ENCODE peak calls at places on chromosomes 12 and 14, in five cellular contexts. Y is fibroblast of lung, E is HCT116, U is IMR-90, V is breast epithelium. M is an unnamed sample. For H3K4me1, the result is how much of the 10 kb centered on the place peaks cover.

GRCh38 chr14:55572578-55572977 is 7.4 kb upstream of the KTN1 start:
- DNase-seq in Y (no peak), E (no peak), U (no peak), V (no peak), M (no peak)

GRCh38 chr14:83217492-83217891 is 1683.8 kb upstream of the SEL1L start:
- DNase-seq in Y (peak), E (no peak), U (peak), V (no peak), M (peak)

GRCh38 chr12:21239866-21240265 is 94.9 kb downstream of the SLCO1A2 start:
- DNase-seq in Y (no peak), E (no peak), U (no peak), V (no peak), M (no peak)

GRCh38 chr12:40117818-40118217 is 11.9 kb upstream of the SLC2A13 start:
- DNase-seq in Y (no peak), E (no peak), U (no peak), V (no peak), M (no peak)

GRCh38 chr12:124852329-124852831 is 11.3 kb downstream of the SCARB1 start:
- DNase-seq in Y (no peak), E (no peak), U (no peak), V (no peak), M (no peak)

GRCh38 chr14:39434401-39434800 is 2.2 kb upstream of the FBXO33 start:
- DNase-seq in Y (no peak), E (no peak), U (peak), V (no peak), M (no peak)

GRCh38 chr14:65098586-65098985 is 3.7 kb downstream of the MAX start:
- DNase-seq in Y (peak), E (no peak), U (peak), V (no peak), M (no peak)

GRCh38 chr12:905273-906076 is 44.0 kb downstream of the RAD52 start:
- DNase-seq in Y (no peak), E (no peak), U (no peak), V (no peak), M (no peak)

GRCh38 chr14:28297559-28297958 is 469.0 kb upstream of the FOXG1 start:
- DNase-seq in Y (peak), E (no peak), U (no peak), V (no peak), M (no peak)

GRCh38 chr12:3135522-3136461 is 58.6 kb downstream of the TSPAN9 start:
- DNase-seq in Y (peak), E (peak), U (peak), V (peak), M (peak)

GRCh38 chr14:102927346-102927877 is 4.9 kb downstream of the AMN start:
- DNase-seq in Y (no peak), E (peak), U (no peak), V (no peak), M (no peak)

GRCh38 chr14:64696355-64696844 is 7.8 kb upstream of the PLEKHG3 start:
- DNase-seq in Y (no peak), E (no peak), U (no peak), V (no peak), M (no peak)

GRCh38 chr12:75479963-75480461 is 543 bp upstream of the GLIPR1 start:
- DNase-seq in Y (peak), E (no peak), U (peak), V (no peak), M (no peak)

GRCh38 chr12:78698747-78699146 is 165.8 kb upstream of the SYT1 start:
- DNase-seq in Y (peak), E (no peak), U (peak), V (no peak), M (no peak)

GRCh38 chr12:11717533-11717961 is 68.1 kb downstream of the ETV6 start:
- DNase-seq in Y (peak), E (no peak), U (peak), V (no peak), M (no peak)

GRCh38 chr14:51780741-51781140 is 79.7 kb upstream of the GNG2 start:
- DNase-seq in Y (peak), E (no peak), U (peak), V (no peak), M (no peak)

GRCh38 chr14:73888460-73888725 is 1.7 kb downstream of the ZNF410 start:
- DNase-seq in Y (peak), E (no peak), U (no peak), V (no peak), M (no peak)

GRCh38 chr12:107762874-107763273 is 1.9 kb upstream of the PRDM4 start:
- DNase-seq in Y (no peak), E (no peak), U (no peak), V (no peak), M (no peak)

GRCh38 chr12:92458996-92459395 is 243.8 kb upstream of the PLEKHG7 start:
- DNase-seq in Y (no peak), E (no peak), U (no peak), V (no peak), M (no peak)

GRCh38 chr12:884746-885414 is 64.6 kb downstream of the RAD52 start:
- DNase-seq in Y (no peak), E (no peak), U (no peak), V (no peak), M (no peak)

GRCh38 chr14:67480011-67480410 is 8.5 kb downstream of the TMEM229B start:
- DNase-seq in Y (no peak), E (no peak), U (no peak), V (peak), M (no peak)

GRCh38 chr14:35114036-35114435 is 7.8 kb downstream of the PPP2R3C start:
- DNase-seq in Y (peak), E (no peak), U (peak), V (no peak), M (no peak)

GRCh38 chr12:106304001-106304421 is 1.5 kb downstream of the TCP11L2 start:
- DNase-seq in Y (no peak), E (no peak), U (no peak), V (no peak), M (no peak)

GRCh38 chr12:45290218-45290609 is 74.3 kb downstream of the ANO6 start:
- DNase-seq in Y (peak), E (no peak), U (peak), V (no peak), M (peak)

GRCh38 chr12:19833775-19834501 is 394.6 kb downstream of the AEBP2 start:
- DNase-seq in Y (peak), E (no peak), U (peak), V (no peak), M (peak)

GRCh38 chr12:1776139-1776975 is 44.0 kb upstream of the LRTM2 start:
- DNase-seq in Y (peak), E (no peak), U (peak), V (no peak), M (peak)

GRCh38 chr12:29395356-29395755 is 14.4 kb upstream of the ERGIC2 start:
- DNase-seq in Y (no peak), E (no peak), U (no peak), V (no peak), M (no peak)

GRCh38 chr14:97657609-97658008 is 860.4 kb downstream of the VRK1 start:
- DNase-seq in Y (no peak), E (no peak), U (no peak), V (no peak), M (no peak)

GRCh38 chr12:57604454-57605307 is at the start of gene DTX3:
- DNase-seq in Y (peak), E (no peak), U (no peak), V (no peak), M (peak)

GRCh38 chr12:4918950-4919660 is 9.4 kb downstream of the KCNA1 start:
- DNase-seq in Y (peak), E (no peak), U (no peak), V (peak), M (no peak)

GRCh38 chr14:99157246-99157645 is 114.8 kb downstream of the BCL11B start:
- DNase-seq in Y (no peak), E (no peak), U (no peak), V (no peak), M (no peak)

GRCh38 chr12:18382486-18382885 is 121.2 kb downstream of the PIK3C2G start:
- DNase-seq in Y (peak), E (no peak), U (peak), V (no peak), M (no peak)

GRCh38 chr14:53044486-53044885 is 93.6 kb upstream of the FERMT2 start:
- DNase-seq in Y (peak), E (no peak), U (peak), V (no peak), M (no peak)

GRCh38 chr12:58387199-58387598 is 445.8 kb downstream of the ATP23 start:
- DNase-seq in Y (peak), E (peak), U (peak), V (no peak), M (no peak)

GRCh38 chr12:71873821-71874220 is 34.3 kb downstream of the TBC1D15 start:
- DNase-seq in Y (no peak), E (no peak), U (no peak), V (no peak), M (peak)

GRCh38 chr12:96985515-96986362 is 78.7 kb downstream of the NEDD1 start:
- DNase-seq in Y (no peak), E (peak), U (no peak), V (no peak), M (peak)

GRCh38 chr14:93909429-93910128 is 17.6 kb upstream of the FAM181A start:
- DNase-seq in Y (peak), E (no peak), U (no peak), V (peak), M (no peak)

GRCh38 chr12:107468182-107468581 is 217.4 kb upstream of the PWP1 start:
- DNase-seq in Y (peak), E (no peak), U (peak), V (no peak), M (no peak)

GRCh38 chr12:120265483-120266179 is at the start of gene PXN:
- DNase-seq in Y (peak), E (peak), U (peak), V (peak), M (peak)

DNA sequence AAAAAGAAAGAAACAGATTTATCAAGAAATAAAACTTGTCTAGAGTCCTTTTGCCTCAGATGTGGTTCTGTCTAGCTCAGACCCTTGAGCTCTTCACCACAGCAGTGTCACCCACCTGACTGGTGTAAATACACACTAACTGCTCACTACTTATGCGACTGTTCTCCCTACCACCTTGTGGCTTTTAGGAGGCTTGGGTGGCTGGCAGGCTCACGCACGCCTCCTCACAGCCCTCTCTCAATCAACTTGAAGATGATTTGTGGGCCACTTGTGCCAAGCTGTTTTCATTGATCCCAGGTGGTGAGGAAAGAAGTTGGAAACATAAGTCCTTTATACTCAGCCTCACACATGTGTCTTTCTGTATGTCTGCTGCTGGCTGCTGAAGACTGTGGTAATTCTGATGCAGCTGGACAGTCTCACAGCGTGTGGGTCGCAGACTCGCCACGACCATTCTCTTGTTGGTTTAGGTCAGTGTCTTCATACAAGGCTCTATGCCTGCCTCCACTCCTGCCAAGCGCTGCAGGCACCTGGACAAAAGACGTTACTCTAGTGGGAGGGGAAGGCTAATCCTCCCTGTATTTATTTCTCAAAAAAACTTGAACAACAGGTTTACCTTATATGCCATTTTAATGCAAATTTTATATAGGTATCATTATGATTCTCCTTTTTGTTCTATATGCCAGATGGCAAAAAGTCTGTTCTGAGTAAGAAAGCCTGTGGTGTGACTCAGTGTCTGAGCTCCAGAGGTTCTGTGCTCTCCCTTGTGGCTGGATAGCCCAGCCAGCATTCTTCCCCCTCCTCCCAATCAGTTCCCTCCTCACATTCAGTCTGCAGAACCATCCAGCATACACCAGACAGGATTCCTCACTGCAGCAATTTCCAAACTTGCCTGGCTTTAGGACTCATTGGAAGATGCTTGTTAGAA is 115.5 kb downstream of the DIP2B start:
- DNase-seq in Y (peak), E (no peak), U (peak), V (no peak), M (peak)
- H3K27ac ChIP-seq in Y (no peak), E (peak), U (peak), V (peak), M (peak)

GRCh38 chr12:53700567-53700966 is 24.7 kb upstream of the ATP5MC2 start:
- DNase-seq in Y (peak), E (no peak), U (no peak), V (no peak), M (no peak)
- TF ChIP-seq CTCF in Y (no peak), E (no peak), U (no peak), V (no peak), M (no peak)

GRCh38 chr12:26846419-26846818 is 13.4 kb upstream of the ITPR2 start:
- DNase-seq in Y (no peak), E (no peak), U (no peak), V (no peak), M (no peak)

GRCh38 chr12:26845057-26845666 is 12.2 kb upstream of the ITPR2 start:
- DNase-seq in Y (peak), E (peak), U (peak), V (peak), M (peak)

GRCh38 chr12:26841085-26841484 is 8.1 kb upstream of the ITPR2 start:
- DNase-seq in Y (no peak), E (no peak), U (no peak), V (no peak), M (no peak)

GRCh38 chr12:26845984-26846383 is 13.0 kb upstream of the ITPR2 start:
- DNase-seq in Y (peak), E (no peak), U (peak), V (no peak), M (no peak)

DNA sequence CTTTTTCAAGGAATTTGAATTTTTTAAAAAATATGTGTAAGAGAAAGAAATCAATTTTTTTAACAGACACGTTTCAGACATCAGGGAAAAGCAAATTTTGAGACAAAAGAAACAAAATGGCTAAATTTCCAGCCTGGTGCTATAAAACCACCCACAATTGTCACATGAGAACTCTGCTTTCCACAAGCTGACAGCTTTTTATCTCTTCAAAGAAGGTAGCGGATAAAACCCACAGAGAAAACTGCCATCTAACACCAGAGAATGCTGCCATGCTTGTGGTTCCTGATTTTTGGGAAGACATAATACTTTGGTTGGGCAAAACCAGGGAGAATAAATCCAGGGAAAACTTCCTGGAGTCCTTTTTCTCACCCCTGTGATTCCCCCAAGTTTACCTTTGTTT is 10.3 kb upstream of the ITPR2 start:
- DNase-seq in Y (no peak), E (no peak), U (no peak), V (no peak), M (no peak)
- H3K4me1 ChIP-seq in Y (under half), E (under half), U (under half), V (under half), M (under half)

DNA sequence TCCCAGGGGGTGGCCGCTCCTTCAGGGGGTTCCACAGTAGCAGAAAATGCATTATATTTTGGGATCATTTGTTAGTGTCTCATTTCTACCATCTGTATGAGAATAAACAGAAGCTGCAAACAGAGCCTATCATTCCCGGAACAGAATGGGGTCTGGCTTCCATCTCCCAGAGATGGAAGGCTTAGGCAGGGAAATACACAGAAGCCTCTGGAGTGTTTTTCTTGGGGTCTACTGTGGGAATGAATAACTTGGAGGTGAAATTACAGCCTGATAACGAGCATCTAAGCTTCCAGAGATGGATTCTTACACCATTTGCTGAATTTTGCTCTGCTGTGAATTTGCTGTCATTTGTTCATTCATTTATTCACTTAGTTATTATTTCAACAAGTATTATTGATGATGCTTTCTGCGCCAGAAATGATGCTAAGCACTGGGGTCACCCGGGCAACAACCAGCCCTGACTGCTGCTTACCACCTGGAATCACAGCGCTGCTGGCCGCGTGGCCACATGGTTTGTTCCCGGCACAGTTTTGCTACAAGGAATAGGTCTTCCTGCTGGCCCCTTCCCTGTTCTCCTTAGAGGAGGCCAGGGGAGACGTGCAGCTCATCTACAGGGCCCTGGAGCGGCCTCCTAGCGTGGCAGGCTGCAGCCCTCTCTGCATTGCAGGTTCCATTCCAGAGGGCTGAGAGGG is 6.9 kb downstream of the JDP2 start:
- DNase-seq in Y (no peak), E (no peak), U (no peak), V (no peak), M (no peak)
- H3K27ac ChIP-seq in Y (no peak), E (no peak), U (no peak), V (no peak), M (no peak)

GRCh38 chr12:47900101-47900479 is 4.7 kb downstream of the VDR start:
- DNase-seq in Y (no peak), E (no peak), U (no peak), V (no peak), M (no peak)

GRCh38 chr12:47902131-47902639 is 2.6 kb downstream of the VDR start:
- DNase-seq in Y (no peak), E (no peak), U (no peak), V (no peak), M (no peak)

GRCh38 chr12:47901285-47902093 is 3.3 kb downstream of the VDR start:
- DNase-seq in Y (no peak), E (no peak), U (no peak), V (no peak), M (no peak)

GRCh38 chr12:47899466-47899865 is 5.3 kb downstream of the VDR start:
- DNase-seq in Y (no peak), E (no peak), U (no peak), V (no peak), M (no peak)

DNA sequence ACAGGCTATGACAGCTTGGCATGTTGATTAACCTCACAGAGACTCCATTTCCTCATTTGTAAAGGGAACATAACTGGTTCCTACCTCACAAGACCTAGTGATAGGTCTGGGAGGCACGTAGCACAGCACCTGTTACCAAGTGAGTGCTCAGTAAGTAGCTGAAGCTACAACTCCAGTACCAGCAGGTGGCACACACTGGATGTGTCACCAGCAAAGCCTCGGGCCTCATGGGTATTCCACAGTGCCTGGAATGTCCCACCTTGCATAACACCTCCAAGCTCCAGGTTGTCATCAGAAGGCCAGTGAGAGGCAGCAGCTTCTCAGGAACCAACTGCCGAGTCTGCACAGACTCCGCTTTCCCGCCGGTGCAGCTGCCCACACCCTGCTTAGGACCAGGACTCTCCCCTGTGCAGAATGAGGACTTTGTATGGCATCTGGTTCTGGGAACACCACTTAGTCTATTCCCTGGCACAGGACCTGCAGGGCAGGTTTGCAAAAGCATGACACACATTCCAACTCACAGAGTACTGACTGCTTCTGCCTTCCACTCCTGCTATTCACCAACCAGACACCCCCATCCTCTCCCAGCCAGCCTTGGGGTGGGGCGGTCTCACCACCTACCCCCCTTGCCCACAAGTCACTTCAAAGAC is 4.2 kb downstream of the VDR start:
- DNase-seq in Y (peak), E (peak), U (no peak), V (peak), M (no peak)
- TF ChIP-seq CTCF in Y (no peak), E (peak), U (peak), V (peak), M (peak)

GRCh38 chr14:22848391-22849164 is 12.2 kb downstream of the MMP14 start:
- DNase-seq in Y (peak), E (no peak), U (peak), V (peak), M (peak)
- H3K4me1 ChIP-seq in Y (half or more), E (under half), U (half or more), V (under half), M (under half)

GRCh38 chr14:23942587-23942986 is 11.0 kb upstream of the DHRS4 start:
- DNase-seq in Y (no peak), E (no peak), U (no peak), V (no peak), M (no peak)
- H3K27ac ChIP-seq in Y (no peak), E (no peak), U (no peak), V (no peak), M (no peak)

GRCh38 chr12:47903151-47903611 is 1.6 kb downstream of the VDR start:
- DNase-seq in Y (peak), E (no peak), U (peak), V (no peak), M (no peak)

GRCh38 chr12:47903927-47904646 is 707 bp downstream of the VDR start:
- DNase-seq in Y (peak), E (peak), U (peak), V (peak), M (peak)

GRCh38 chr12:47907851-47908454 is 3.2 kb upstream of the VDR start:
- DNase-seq in Y (no peak), E (no peak), U (no peak), V (no peak), M (no peak)

GRCh38 chr12:47904647-47905312 is at the start of gene VDR:
- DNase-seq in Y (peak), E (peak), U (peak), V (peak), M (peak)

GRCh38 chr12:47905313-47905730 is 528 bp upstream of the VDR start:
- DNase-seq in Y (peak), E (no peak), U (no peak), V (peak), M (no peak)
- TF ChIP-seq CTCF in Y (peak), E (peak), U (peak), V (no peak), M (peak)